ENCODE peak calls at places on chromosomes 2 and 18, in six cellular contexts. H, W, F, Z, N and O are unnamed samples.

GRCh38 chr2:31322376-31322775 is 88.4 kb downstream of the EHD3 start:
- DNase-seq in H (no peak), W (no peak), F (no peak), Z (no peak), N (no peak), O (no peak)

GRCh38 chr2:15875969-15876705 is 64.2 kb upstream of the MYCN start:
- DNase-seq in H (peak), W (no peak), F (no peak), Z (no peak), N (no peak), O (no peak)

GRCh38 chr2:54206596-54206995 is 49.4 kb downstream of the TSPYL6 start:
- DNase-seq in H (peak), W (peak), F (no peak), Z (no peak), N (peak), O (no peak)

GRCh38 chr2:150491943-150492342 is 4.5 kb upstream of the RND3 start:
- DNase-seq in H (no peak), W (no peak), F (no peak), Z (no peak), N (no peak), O (no peak)

GRCh38 chr2:196088209-196088608 is 19.6 kb upstream of the DNAH7 start:
- DNase-seq in H (peak), W (no peak), F (no peak), Z (no peak), N (no peak), O (no peak)

GRCh38 chr2:72439892-72440291 is 292.2 kb upstream of the CYP26B1 start:
- DNase-seq in H (no peak), W (no peak), F (no peak), Z (no peak), N (no peak), O (no peak)

GRCh38 chr2:133596701-133597393 is 28.6 kb upstream of the NCKAP5 start:
- DNase-seq in H (no peak), W (no peak), F (no peak), Z (no peak), N (no peak), O (no peak)

GRCh38 chr18:37659906-37660305 is 94.3 kb upstream of the CELF4 start:
- DNase-seq in H (no peak), W (no peak), F (no peak), Z (no peak), N (no peak), O (no peak)

GRCh38 chr2:31318360-31319336 is 84.7 kb downstream of the EHD3 start:
- DNase-seq in H (no peak), W (no peak), F (peak), Z (peak), N (no peak), O (no peak)

GRCh38 chr18:21458322-21458721 is 142.2 kb downstream of the ESCO1 start:
- DNase-seq in H (no peak), W (no peak), F (no peak), Z (no peak), N (no peak), O (no peak)

GRCh38 chr2:236776695-236777251 is 207.1 kb downstream of the ACKR3 start:
- DNase-seq in H (no peak), W (no peak), F (no peak), Z (no peak), N (no peak), O (no peak)

GRCh38 chr2:143907801-143908200 is 612.1 kb downstream of the ZEB2 start:
- DNase-seq in H (no peak), W (no peak), F (no peak), Z (no peak), N (no peak), O (no peak)

GRCh38 chr2:70471129-70471528 is 82.5 kb downstream of the TGFA start:
- DNase-seq in H (no peak), W (no peak), F (no peak), Z (peak), N (no peak), O (no peak)

GRCh38 chr18:36745219-36745975 is 83.4 kb downstream of the TPGS2 start:
- DNase-seq in H (no peak), W (no peak), F (no peak), Z (no peak), N (no peak), O (no peak)

GRCh38 chr2:230661072-230661957 is 51.3 kb upstream of the CAB39 start:
- DNase-seq in H (no peak), W (no peak), F (peak), Z (peak), N (no peak), O (no peak)

GRCh38 chr2:41932241-41933034 is 115.4 kb upstream of the PKDCC start:
- DNase-seq in H (no peak), W (peak), F (no peak), Z (no peak), N (peak), O (no peak)

GRCh38 chr2:10935953-10936942 is 24.5 kb downstream of the KCNF1 start:
- DNase-seq in H (peak), W (no peak), F (no peak), Z (no peak), N (peak), O (no peak)

GRCh38 chr18:36620801-36621200 is 208.0 kb downstream of the TPGS2 start:
- DNase-seq in H (no peak), W (no peak), F (no peak), Z (no peak), N (no peak), O (no peak)

GRCh38 chr2:232794981-232795380 is 18.6 kb upstream of the KCNJ13 start:
- DNase-seq in H (no peak), W (no peak), F (no peak), Z (no peak), N (no peak), O (no peak)

GRCh38 chr2:237488295-237488694 is 1.2 kb downstream of the MLPH start:
- DNase-seq in H (no peak), W (no peak), F (no peak), Z (no peak), N (no peak), O (no peak)

GRCh38 chr2:19823507-19823906 is 78.3 kb downstream of the TTC32 start:
- DNase-seq in H (no peak), W (no peak), F (no peak), Z (no peak), N (no peak), O (no peak)

GRCh38 chr2:27071990-27072830 is 756 bp upstream of the OST4 start:
- DNase-seq in H (no peak), W (peak), F (no peak), Z (no peak), N (peak), O (no peak)
- TF ChIP-seq GABPA in H (no peak), W (no peak), F (no peak), Z (no peak), N (no peak), O (no peak)

GRCh38 chr2:85852078-85852790 is 36.6 kb downstream of the ST3GAL5 start:
- DNase-seq in H (no peak), W (no peak), F (no peak), Z (no peak), N (no peak), O (no peak)

GRCh38 chr2:85853499-85854165 is 35.2 kb downstream of the ST3GAL5 start:
- DNase-seq in H (no peak), W (no peak), F (peak), Z (peak), N (no peak), O (no peak)

GRCh38 chr2:85851253-85851955 is 37.4 kb downstream of the ST3GAL5 start:
- DNase-seq in H (no peak), W (no peak), F (no peak), Z (no peak), N (no peak), O (no peak)

GRCh38 chr2:85854166-85854509 is 34.7 kb downstream of the ST3GAL5 start:
- DNase-seq in H (no peak), W (no peak), F (no peak), Z (no peak), N (no peak), O (no peak)

GRCh38 chr2:85852979-85853498 is 35.8 kb downstream of the ST3GAL5 start:
- DNase-seq in H (no peak), W (peak), F (peak), Z (no peak), N (no peak), O (no peak)
- TF ChIP-seq GABPA in H (no peak), W (no peak), F (no peak), Z (no peak), N (no peak), O (no peak)

GRCh38 chr18:57629399-57629798 is 7.8 kb upstream of the NARS1 start:
- DNase-seq in H (no peak), W (no peak), F (no peak), Z (no peak), N (no peak), O (no peak)

GRCh38 chr18:57630002-57630758 is 8.5 kb upstream of the NARS1 start:
- DNase-seq in H (peak), W (peak), F (peak), Z (peak), N (peak), O (peak)

GRCh38 chr18:57624988-57625387 is 3.4 kb upstream of the NARS1 start:
- DNase-seq in H (no peak), W (no peak), F (no peak), Z (no peak), N (no peak), O (no peak)

GRCh38 chr18:57630759-57631660 is 9.4 kb upstream of the NARS1 start:
- DNase-seq in H (no peak), W (no peak), F (peak), Z (no peak), N (no peak), O (no peak)

DNA sequence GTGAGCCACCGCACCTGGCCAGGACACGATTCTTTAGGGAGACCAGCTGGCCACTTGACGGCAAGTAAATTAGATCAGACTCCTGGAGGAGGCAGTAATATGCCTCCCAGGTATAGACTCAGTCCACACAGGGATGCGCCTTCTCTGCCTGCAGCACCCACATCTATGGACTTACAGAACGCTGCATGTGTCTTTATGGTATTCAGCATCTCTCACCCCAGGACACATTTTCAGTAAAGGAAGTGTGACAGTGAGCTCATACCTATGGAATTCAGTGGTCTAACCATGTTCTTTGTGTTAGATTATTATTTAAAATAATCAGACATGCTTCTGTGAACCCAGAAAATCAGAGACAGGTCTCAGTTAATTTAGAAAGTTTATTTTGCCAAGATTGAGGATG is 5.9 kb upstream of the NARS1 start:
- DNase-seq in H (no peak), W (no peak), F (no peak), Z (no peak), N (no peak), O (no peak)
- TF ChIP-seq GABPA in H (no peak), W (no peak), F (no peak), Z (no peak), N (no peak), O (no peak)

GRCh38 chr2:172943992-172944793 is 131.5 kb upstream of the MAP3K20 start:
- DNase-seq in H (no peak), W (no peak), F (no peak), Z (no peak), N (no peak), O (no peak)
- TF ChIP-seq GABPA in H (no peak), W (no peak), F (no peak), Z (no peak), N (no peak), O (no peak)

GRCh38 chr2:182890305-182890704 is 23.9 kb upstream of the FRZB start:
- DNase-seq in H (no peak), W (no peak), F (no peak), Z (no peak), N (no peak), O (no peak)
- TF ChIP-seq GABPA in H (no peak), W (no peak), F (no peak), Z (no peak), N (no peak), O (no peak)

DNA sequence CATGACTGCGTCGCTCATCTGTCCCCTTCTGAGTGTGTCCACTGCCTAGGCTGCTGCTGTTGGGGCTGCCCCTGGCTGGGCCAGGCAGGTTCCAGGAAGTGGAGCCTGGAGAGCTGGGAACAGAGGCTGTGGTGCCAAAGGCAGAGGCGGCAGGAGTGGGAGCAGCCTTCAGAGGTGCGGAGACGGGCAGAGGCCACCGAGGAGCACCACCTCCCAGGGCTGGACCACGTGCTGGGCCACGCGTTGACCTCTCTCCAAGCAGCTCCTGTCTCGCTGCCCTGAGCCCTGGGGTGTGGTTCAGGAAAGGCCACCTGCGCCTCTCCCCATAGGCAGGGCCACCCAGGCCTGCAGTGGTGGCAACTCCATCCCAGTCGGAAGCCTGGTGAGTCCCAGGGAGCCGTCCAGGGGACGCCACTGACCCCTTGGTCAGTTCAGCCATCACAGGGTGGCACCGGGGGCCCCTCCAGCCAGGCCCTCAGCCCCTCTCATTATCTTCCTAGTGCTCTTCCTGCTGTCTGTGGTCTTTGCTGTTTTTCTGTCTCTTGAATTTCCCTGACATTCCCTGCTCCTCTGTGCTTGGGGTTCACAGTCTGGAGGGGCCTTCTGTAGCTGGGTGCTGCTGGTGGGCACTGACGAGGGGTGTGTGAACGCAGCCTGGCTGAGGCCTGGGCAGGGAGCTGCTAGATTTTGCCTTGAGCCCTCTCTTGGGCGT is 122.8 kb upstream of the HS6ST1 start:
- DNase-seq in H (no peak), W (no peak), F (no peak), Z (no peak), N (no peak), O (peak)
- TF ChIP-seq GABPA in H (no peak), W (no peak), F (no peak), Z (no peak), N (no peak), O (no peak)

DNA sequence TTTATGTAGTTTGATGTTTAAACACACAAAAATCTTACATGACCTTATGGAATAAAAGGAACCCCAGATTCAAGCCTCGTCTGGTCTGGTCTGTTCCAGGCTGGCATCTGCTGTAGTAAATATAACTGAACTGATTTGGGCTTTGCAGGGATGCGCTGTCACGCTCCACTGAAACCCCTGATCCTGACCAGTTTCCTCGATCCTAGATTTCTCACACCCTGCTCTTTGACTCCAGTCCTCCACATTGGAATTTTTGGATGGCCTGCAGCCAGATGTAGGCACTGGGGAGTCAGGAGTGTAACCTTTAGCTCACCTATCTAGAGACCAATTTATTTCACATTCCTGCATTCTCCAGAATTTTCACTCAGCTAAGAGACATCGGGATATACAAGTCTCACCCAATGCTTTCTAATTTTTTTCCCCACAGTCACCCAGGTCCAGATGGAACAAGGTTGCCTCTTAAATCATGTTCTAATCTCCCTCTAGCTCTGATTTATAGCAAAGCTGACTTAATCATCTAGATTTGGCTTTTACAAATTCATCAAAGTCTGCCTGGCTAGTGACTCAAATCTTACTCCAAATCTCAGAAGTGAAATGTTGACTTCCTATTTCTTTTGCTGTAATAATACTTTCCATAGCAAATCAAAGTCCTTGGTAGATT is 219.6 kb downstream of the CD226 start:
- DNase-seq in H (no peak), W (no peak), F (no peak), Z (no peak), N (no peak), O (no peak)
- TF ChIP-seq GABPA in H (no peak), W (no peak), F (no peak), Z (no peak), N (no peak), O (no peak)

GRCh38 chr18:45567123-45567522 is 48.2 kb upstream of the SLC14A2 start:
- DNase-seq in H (no peak), W (no peak), F (no peak), Z (no peak), N (peak), O (no peak)
- TF ChIP-seq GABPA in H (no peak), W (no peak), F (no peak), Z (no peak), N (no peak), O (no peak)

GRCh38 chr2:5719629-5720334 is 27.6 kb downstream of the SOX11 start:
- DNase-seq in H (no peak), W (no peak), F (no peak), Z (no peak), N (no peak), O (no peak)

GRCh38 chr2:5725072-5725471 is 32.9 kb downstream of the SOX11 start:
- DNase-seq in H (no peak), W (no peak), F (no peak), Z (no peak), N (no peak), O (no peak)

GRCh38 chr2:5722236-5722635 is 30.1 kb downstream of the SOX11 start:
- DNase-seq in H (no peak), W (no peak), F (no peak), Z (no peak), N (no peak), O (no peak)

GRCh38 chr2:5723791-5724735 is 31.9 kb downstream of the SOX11 start:
- DNase-seq in H (no peak), W (no peak), F (no peak), Z (no peak), N (no peak), O (peak)

DNA sequence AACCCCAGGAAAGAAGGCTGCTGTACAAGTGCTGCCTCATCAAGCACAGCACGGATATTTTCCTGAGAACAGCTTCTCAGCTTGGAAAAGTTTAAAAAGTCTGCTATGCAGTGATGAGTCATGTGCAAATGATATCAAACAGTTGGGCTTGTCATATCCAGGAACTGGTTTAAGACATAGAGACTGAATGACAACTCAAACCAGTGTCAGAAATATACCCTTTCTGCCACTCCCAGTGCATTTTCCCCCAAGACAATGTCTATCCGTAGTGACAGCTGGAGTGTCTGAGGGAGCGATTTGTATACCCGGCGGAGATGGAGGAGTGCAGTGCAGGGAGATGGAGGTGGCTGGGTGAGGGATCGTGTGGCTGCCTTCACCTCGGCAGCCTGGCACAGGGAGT is 28.2 kb downstream of the SOX11 start:
- DNase-seq in H (no peak), W (no peak), F (no peak), Z (no peak), N (no peak), O (no peak)
- TF ChIP-seq GABPA in H (no peak), W (no peak), F (no peak), Z (no peak), N (no peak), O (no peak)

GRCh38 chr2:98632351-98632750 is 24.0 kb downstream of the UNC50 start:
- DNase-seq in H (no peak), W (no peak), F (no peak), Z (no peak), N (no peak), O (no peak)

GRCh38 chr2:98637401-98638144 is 29.2 kb downstream of the UNC50 start:
- DNase-seq in H (no peak), W (no peak), F (peak), Z (no peak), N (no peak), O (no peak)

DNA sequence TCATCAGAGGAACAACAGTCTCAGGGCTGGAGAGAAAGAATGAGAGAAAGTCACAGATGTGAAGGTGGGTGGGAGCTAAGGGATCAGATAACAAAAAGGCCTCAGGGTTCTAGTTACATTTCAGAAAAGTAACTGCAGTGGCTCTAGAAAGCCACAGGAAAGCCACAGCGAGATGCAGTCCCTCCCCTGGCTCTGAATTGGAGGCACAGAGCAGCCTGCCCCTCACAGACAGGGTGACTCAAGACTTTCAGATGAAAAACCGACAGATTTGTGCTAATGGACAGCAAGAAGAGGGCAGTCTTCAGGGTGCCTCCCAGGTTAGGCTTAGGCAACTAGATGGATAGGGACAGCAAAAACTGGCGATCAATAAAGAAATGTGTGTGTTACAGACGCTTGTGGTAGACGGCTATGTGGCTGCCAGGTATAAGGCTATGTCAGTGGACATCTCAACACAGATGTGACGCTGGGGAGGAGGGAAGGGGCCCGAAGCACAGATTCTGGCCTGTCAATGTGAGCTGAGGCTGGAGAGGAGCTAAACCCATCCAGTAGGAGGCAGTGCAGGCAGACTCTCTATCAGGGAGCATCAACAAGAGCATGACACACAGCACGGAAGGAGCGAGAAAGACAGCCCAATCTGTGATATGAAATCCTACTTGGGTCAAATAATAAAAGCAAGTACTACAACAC is 26.2 kb downstream of the UNC50 start:
- DNase-seq in H (peak), W (peak), F (no peak), Z (no peak), N (peak), O (peak)
- TF ChIP-seq GABPA in H (no peak), W (no peak), F (no peak), Z (no peak), N (no peak), O (no peak)